ENCODE peak calls at places on chromosomes 2 and 18, in seven cellular contexts. M is heart left ventricle, U is Calu3, P is NB4, Y is thoracic aorta, X is cardiac fibroblast, A is progenitor cell of endocrine pancreas. E is an unnamed sample.
A peak's percentile ranks its signal among the peaks of the same experiment; 100 is the strongest.

GRCh38 chr18:39841133-39842041 is 2113.6 kb upstream of the PIK3C3 start:
- DNase-seq in M (peak; percentile 52), X (peak; percentile 70), Y (no peak), U (peak; percentile 74), A (peak; percentile 20), P (peak; percentile 6), E (peak; percentile 59)

GRCh38 chr2:20666364-20667150 is at the start of gene GDF7:
- DNase-seq in A (no peak), P (no peak), Y (no peak), U (no peak), X (peak; percentile 31), M (no peak), E (no peak)

GRCh38 chr2:2843969-2844548 is 513.0 kb upstream of the MYT1L start:
- DNase-seq in M (no peak), A (no peak), P (peak; percentile 12), U (no peak), X (no peak), Y (no peak), E (no peak)

GRCh38 chr2:101152195-101153076 is 1.3 kb upstream of the TBC1D8 start:
- DNase-seq in P (peak; percentile 90), X (peak; percentile 73), U (no peak), A (no peak), M (peak; percentile 66), Y (no peak), E (no peak)

GRCh38 chr2:239190346-239190745 is 210.5 kb downstream of the HDAC4 start:
- DNase-seq in U (no peak), M (no peak), P (no peak), A (no peak), X (no peak), Y (no peak), E (no peak)

GRCh38 chr2:100104718-100105677 is 37.4 kb downstream of the AFF3 start:
- DNase-seq in P (no peak), A (peak; percentile 15), Y (no peak), X (no peak), U (no peak), M (peak; percentile 45), E (peak; percentile 43)

GRCh38 chr2:42049411-42050349 is 1.9 kb downstream of the PKDCC start:
- DNase-seq in P (no peak), Y (no peak), U (no peak), A (no peak), X (no peak), M (peak; percentile 63), E (no peak)

GRCh38 chr2:181656450-181657261 is at the start of gene CERKL:
- DNase-seq in Y (no peak), P (peak; percentile 5), U (peak; percentile 83), M (peak; percentile 29), X (peak; percentile 29), A (peak; percentile 44), E (peak; percentile 33)

GRCh38 chr2:65687614-65688013 is 255.2 kb upstream of the SPRED2 start:
- DNase-seq in X (no peak), P (no peak), M (no peak), Y (no peak), A (no peak), U (no peak), E (no peak)

GRCh38 chr2:226795281-226796011 is 4.2 kb downstream of the IRS1 start:
- DNase-seq in M (peak; percentile 44), P (no peak), X (peak; percentile 47), U (peak; percentile 42), Y (no peak), A (no peak), E (no peak)

GRCh38 chr2:108552566-108552965 is 18.3 kb downstream of the LIMS1 start:
- DNase-seq in A (no peak), P (no peak), M (no peak), X (no peak), U (no peak), Y (no peak), E (no peak)

GRCh38 chr2:188969236-188970032 is 4.7 kb upstream of the COL3A1 start:
- DNase-seq in Y (no peak), M (no peak), A (no peak), P (no peak), U (no peak), X (peak; percentile 83), E (no peak)

GRCh38 chr2:128499367-128500135 is 180.9 kb upstream of the HS6ST1 start:
- DNase-seq in Y (no peak), X (no peak), A (no peak), M (peak; percentile 6), U (no peak), P (no peak), E (no peak)

GRCh38 chr2:216918088-216918680 is 58.3 kb upstream of the TNP1 start:
- DNase-seq in A (no peak), U (no peak), P (no peak), X (peak; percentile 74), M (peak; percentile 38), Y (no peak), E (no peak)

GRCh38 chr2:156589381-156590079 is 153.4 kb downstream of the GPD2 start:
- DNase-seq in A (no peak), P (peak; percentile 58), M (no peak), Y (no peak), X (peak; percentile 74), U (peak; percentile 6), E (no peak)

GRCh38 chr2:28325567-28326468 is 66.8 kb upstream of the FOSL2 start:
- DNase-seq in Y (no peak), M (no peak), P (peak; percentile 79), A (no peak), U (peak; percentile 68), X (no peak), E (no peak)

GRCh38 chr2:110741491-110741980 is 9.2 kb downstream of the ACOXL start:
- DNase-seq in A (no peak), X (no peak), Y (no peak), P (no peak), U (no peak), M (no peak), E (no peak)

GRCh38 chr2:128091691-128092050 is 671 bp downstream of the UGGT1 start:
- DNase-seq in A (no peak), X (peak; percentile 32), Y (no peak), U (no peak), M (no peak), P (no peak), E (no peak)

GRCh38 chr18:76679259-76679658 is 143.1 kb upstream of the ZNF236 start:
- DNase-seq in P (peak; percentile 37), X (no peak), Y (no peak), U (no peak), M (no peak), A (no peak), E (no peak)

GRCh38 chr2:65737452-65738011 is 305.1 kb upstream of the SPRED2 start:
- DNase-seq in X (no peak), A (no peak), Y (no peak), M (no peak), P (no peak), U (no peak), E (no peak)

GRCh38 chr18:21406111-21406510 is 164.1 kb downstream of the GREB1L start:
- DNase-seq in M (no peak), Y (no peak), A (no peak), X (peak; percentile 43), U (no peak), P (no peak), E (no peak)

GRCh38 chr18:2901405-2901989 is 54.7 kb downstream of the EMILIN2 start:
- DNase-seq in P (no peak), X (no peak), Y (no peak), M (no peak), U (no peak), A (no peak), E (no peak)

GRCh38 chr18:2903006-2903405 is 56.2 kb downstream of the EMILIN2 start:
- DNase-seq in Y (no peak), P (no peak), A (no peak), U (no peak), X (peak; percentile 71), M (peak; percentile 80), E (no peak)

GRCh38 chr18:2898131-2898640 is 51.4 kb downstream of the EMILIN2 start:
- DNase-seq in P (peak; percentile 66), A (no peak), M (peak; percentile 56), X (peak; percentile 57), Y (no peak), U (peak; percentile 17), E (no peak)

GRCh38 chr18:2902327-2902726 is 55.5 kb downstream of the EMILIN2 start:
- DNase-seq in U (no peak), P (no peak), M (no peak), Y (no peak), X (no peak), A (no peak), E (no peak)

GRCh38 chr18:2900742-2901404 is 54.1 kb downstream of the EMILIN2 start:
- DNase-seq in Y (no peak), U (no peak), M (no peak), X (no peak), P (no peak), A (no peak), E (no peak)
- TF ChIP-seq CTCF in Y (no peak), U (no peak), M (no peak), X (no peak), P (no peak), A (no peak), E (no peak)

GRCh38 chr2:54628418-54628817 is 95.0 kb upstream of the EML6 start:
- DNase-seq in A (no peak), M (no peak), U (no peak), Y (no peak), X (no peak), P (no peak), E (no peak)
- TF ChIP-seq CTCF in A (no peak), M (no peak), U (no peak), Y (no peak), X (no peak), P (no peak), E (no peak)

GRCh38 chr2:201275991-201276390 is 15.7 kb downstream of the CASP8 start:
- DNase-seq in A (no peak), Y (no peak), U (no peak), X (no peak), M (no peak), P (no peak), E (no peak)
- TF ChIP-seq CTCF in A (no peak), Y (no peak), U (no peak), X (no peak), M (no peak), P (no peak), E (no peak)

GRCh38 chr2:45345331-45346305 is 265.4 kb downstream of the SRBD1 start:
- DNase-seq in Y (no peak), A (no peak), M (no peak), P (peak; percentile 42), U (no peak), X (no peak), E (no peak)
- TF ChIP-seq CTCF in Y (no peak), A (no peak), M (no peak), P (no peak), U (no peak), X (no peak), E (no peak)

DNA sequence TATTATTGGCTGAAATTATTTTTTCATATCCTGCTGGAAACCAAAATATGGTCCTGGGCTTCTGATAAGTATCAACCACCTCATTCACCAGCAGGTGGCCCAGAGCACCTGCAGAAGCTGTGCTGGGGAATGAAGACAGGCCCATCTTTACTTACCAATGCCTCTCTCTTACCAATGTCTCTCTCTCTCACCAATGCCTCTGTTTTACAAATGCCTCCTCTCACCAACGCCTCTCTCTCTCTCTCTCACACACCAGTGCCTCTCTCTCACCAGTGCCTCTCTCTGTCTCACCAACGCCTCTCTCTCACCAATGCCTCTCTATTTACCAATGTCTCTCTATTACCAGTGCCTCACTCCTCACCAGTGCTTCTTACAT is 2.3 kb upstream of the MAL start:
- DNase-seq in X (no peak), P (peak; percentile 12), Y (no peak), M (no peak), A (no peak), U (peak; percentile 45), E (no peak)
- TF ChIP-seq CTCF in X (no peak), P (no peak), Y (no peak), M (no peak), A (peak; percentile 47), U (peak; percentile 18), E (peak; percentile 55)

GRCh38 chr2:118186110-118186857 is 98.0 kb downstream of the INSIG2 start:
- DNase-seq in A (peak; percentile 71), M (peak; percentile 88), U (peak; percentile 90), Y (peak; percentile 52), P (peak; percentile 80), X (peak; percentile 69), E (peak; percentile 74)
- TF ChIP-seq CTCF in A (no peak), M (no peak), U (no peak), Y (no peak), P (no peak), X (no peak), E (peak; percentile 25)

E was measured in neural crest cell.